ENCODE peak calls at places on chromosome 19, in five cellular contexts. One of them, this sample, is unnamed.

GRCh38 chr19:41575998-41576397 is at the start of gene CEACAM21:
- DNase-seq in ELR: no peak
- DNase-seq in HAP-1: no peak
- DNase-seq in amygdala: no peak
- DNase-seq in tibial nerve: peak
- DNase-seq in this sample: no peak

GRCh38 chr19:54481326-54481930 is 8.3 kb upstream of the CDC42EP5 start:
- DNase-seq in ELR: peak
- DNase-seq in amygdala: no peak
- DNase-seq in HAP-1: peak
- DNase-seq in tibial nerve: no peak
- DNase-seq in this sample: peak

GRCh38 chr19:18100710-18101109 is 3.1 kb downstream of the MAST3 start:
- DNase-seq in tibial nerve: no peak
- DNase-seq in amygdala: no peak
- DNase-seq in ELR: no peak
- DNase-seq in HAP-1: no peak
- DNase-seq in this sample: no peak

GRCh38 chr19:3350014-3350663 is 16.2 kb upstream of the NFIC start:
- DNase-seq in amygdala: no peak
- DNase-seq in ELR: no peak
- DNase-seq in tibial nerve: no peak
- DNase-seq in HAP-1: no peak
- DNase-seq in this sample: no peak

GRCh38 chr19:36604656-36605100 is 435 bp upstream of the ZNF382 start:
- DNase-seq in ELR: peak
- DNase-seq in HAP-1: peak
- DNase-seq in amygdala: peak
- DNase-seq in tibial nerve: peak
- DNase-seq in this sample: no peak

GRCh38 chr19:19064098-19064722 is 416 bp downstream of the SLC25A42 start:
- DNase-seq in amygdala: no peak
- DNase-seq in ELR: no peak
- DNase-seq in HAP-1: no peak
- DNase-seq in tibial nerve: no peak
- DNase-seq in this sample: no peak

GRCh38 chr19:38684078-38684861 is 36.8 kb downstream of the ACTN4 start:
- DNase-seq in tibial nerve: no peak
- DNase-seq in amygdala: no peak
- DNase-seq in ELR: peak
- DNase-seq in HAP-1: peak
- DNase-seq in this sample: no peak

GRCh38 chr19:51064534-51065220 is at the start of gene KLK13:
- DNase-seq in ELR: no peak
- DNase-seq in HAP-1: no peak
- DNase-seq in tibial nerve: no peak
- DNase-seq in amygdala: no peak
- DNase-seq in this sample: peak

GRCh38 chr19:50496189-50497029 is 14.6 kb downstream of the JOSD2 start:
- DNase-seq in HAP-1: no peak
- DNase-seq in ELR: no peak
- DNase-seq in amygdala: peak
- DNase-seq in tibial nerve: no peak
- DNase-seq in this sample: no peak

GRCh38 chr19:47587295-47587694 is 14.3 kb upstream of the ZNF541 start:
- DNase-seq in amygdala: no peak
- DNase-seq in tibial nerve: no peak
- DNase-seq in ELR: peak
- DNase-seq in HAP-1: no peak
- DNase-seq in this sample: no peak

GRCh38 chr19:4977299-4978174 is 8.6 kb downstream of the KDM4B start:
- DNase-seq in HAP-1: no peak
- DNase-seq in tibial nerve: peak
- DNase-seq in amygdala: no peak
- DNase-seq in ELR: peak
- DNase-seq in this sample: peak

GRCh38 chr19:8204961-8205360 is 4.2 kb upstream of the CERS4 start:
- DNase-seq in amygdala: no peak
- DNase-seq in ELR: no peak
- DNase-seq in HAP-1: no peak
- DNase-seq in tibial nerve: no peak
- DNase-seq in this sample: no peak

GRCh38 chr19:13149628-13150186 is 468 bp downstream of the STX10 start:
- DNase-seq in tibial nerve: no peak
- DNase-seq in HAP-1: peak
- DNase-seq in ELR: peak
- DNase-seq in amygdala: no peak
- DNase-seq in this sample: no peak

GRCh38 chr19:14979136-14979497 is 547 bp downstream of the SLC1A6 start:
- DNase-seq in tibial nerve: no peak
- DNase-seq in ELR: no peak
- DNase-seq in amygdala: no peak
- DNase-seq in HAP-1: peak
- DNase-seq in this sample: no peak

GRCh38 chr19:41411682-41412265 is 14.2 kb downstream of the BCKDHA start:
- DNase-seq in HAP-1: no peak
- DNase-seq in ELR: no peak
- DNase-seq in tibial nerve: no peak
- DNase-seq in amygdala: peak
- DNase-seq in this sample: no peak

GRCh38 chr19:29655648-29656335 is 9.5 kb upstream of the PLEKHF1 start:
- DNase-seq in ELR: no peak
- DNase-seq in tibial nerve: no peak
- DNase-seq in amygdala: no peak
- DNase-seq in HAP-1: no peak
- DNase-seq in this sample: no peak

GRCh38 chr19:55605637-55606470 is at the start of gene ZNF865:
- DNase-seq in amygdala: peak
- DNase-seq in ELR: peak
- DNase-seq in HAP-1: peak
- DNase-seq in tibial nerve: peak
- DNase-seq in this sample: peak

GRCh38 chr19:17205237-17206140 is 9.7 kb upstream of the USE1 start:
- DNase-seq in ELR: peak
- DNase-seq in amygdala: peak
- DNase-seq in HAP-1: peak
- DNase-seq in tibial nerve: no peak
- DNase-seq in this sample: no peak

GRCh38 chr19:3296446-3296845 is 69.9 kb upstream of the NFIC start:
- DNase-seq in tibial nerve: no peak
- DNase-seq in HAP-1: no peak
- DNase-seq in amygdala: no peak
- DNase-seq in ELR: no peak
- DNase-seq in this sample: no peak

GRCh38 chr19:10916602-10917001 is 11.8 kb downstream of the YIPF2 start:
- DNase-seq in amygdala: no peak
- DNase-seq in ELR: no peak
- DNase-seq in tibial nerve: no peak
- DNase-seq in HAP-1: no peak
- DNase-seq in this sample: no peak

GRCh38 chr19:53873451-53874383 is 6.0 kb downstream of the MYADM start:
- DNase-seq in amygdala: no peak
- DNase-seq in ELR: no peak
- DNase-seq in HAP-1: no peak
- DNase-seq in tibial nerve: no peak
- DNase-seq in this sample: no peak

GRCh38 chr19:17489392-17490030 is 19.2 kb downstream of the SLC27A1 start:
- DNase-seq in amygdala: no peak
- DNase-seq in tibial nerve: no peak
- DNase-seq in ELR: no peak
- DNase-seq in HAP-1: no peak
- DNase-seq in this sample: no peak

GRCh38 chr19:54532528-54532927 is 29.9 kb downstream of the LAIR2 start:
- DNase-seq in HAP-1: no peak
- DNase-seq in tibial nerve: no peak
- DNase-seq in amygdala: no peak
- DNase-seq in ELR: no peak
- DNase-seq in this sample: no peak

GRCh38 chr19:54209058-54209747 is 8.5 kb downstream of the RPS9 start:
- DNase-seq in ELR: peak
- DNase-seq in amygdala: no peak
- DNase-seq in HAP-1: no peak
- DNase-seq in tibial nerve: no peak
- DNase-seq in this sample: no peak

This sample was measured in NT2/D1.